ENCODE peak calls at places on chromosomes 3 and 15, in five cellular contexts. L is pancreas, F is hepatocyte, T is neural progenitor cell, A is adrenal gland. E is an unnamed sample.

GRCh38 chr15:72117698-72118399 is at the start of gene MYO9A:
- DNase-seq in L (peak), F (peak), T (peak), A (peak), E (peak)

GRCh38 chr3:11373235-11373634 is 101.0 kb downstream of the ATG7 start:
- DNase-seq in F (no peak), T (no peak), L (no peak), A (no peak), E (no peak)

GRCh38 chr3:63290686-63291085 is 12.6 kb downstream of the SYNPR start:
- DNase-seq in T (no peak), A (no peak), L (no peak), F (no peak), E (no peak)

GRCh38 chr15:70853270-70853854 is 595 bp downstream of the LARP6 start:
- DNase-seq in L (peak), A (peak), F (peak), T (peak), E (no peak)

GRCh38 chr15:39770748-39771689 is 11.6 kb downstream of the FSIP1 start:
- DNase-seq in T (no peak), A (no peak), F (no peak), L (no peak), E (no peak)

GRCh38 chr15:73015493-73015892 is 36.8 kb upstream of the NEO1 start:
- DNase-seq in A (no peak), F (no peak), T (no peak), L (no peak), E (no peak)

GRCh38 chr15:36769110-36769509 is 189.7 kb downstream of the CDIN1 start:
- DNase-seq in A (no peak), T (no peak), L (no peak), F (no peak), E (no peak)

GRCh38 chr15:80174017-80174746 is 21.4 kb downstream of the FAH start:
- DNase-seq in F (no peak), T (no peak), L (no peak), A (peak), E (peak)

GRCh38 chr15:70093481-70094309 is 4.0 kb downstream of the TLE3 start:
- DNase-seq in L (peak), F (peak), T (no peak), A (no peak), E (no peak)

GRCh38 chr3:21954709-21955108 is 203.7 kb upstream of the ZNF385D start:
- DNase-seq in F (no peak), L (no peak), T (no peak), A (no peak), E (no peak)

GRCh38 chr3:64319391-64319790 is 94.1 kb upstream of the PRICKLE2 start:
- DNase-seq in F (peak), T (peak), A (no peak), L (no peak), E (no peak)

GRCh38 chr15:35557544-35557943 is 11.6 kb upstream of the DPH6 start:
- DNase-seq in T (no peak), A (peak), F (no peak), L (no peak), E (no peak)

GRCh38 chr3:100040446-100040845 is 73.9 kb downstream of the FILIP1L start:
- DNase-seq in T (no peak), A (no peak), L (no peak), F (no peak), E (no peak)

GRCh38 chr15:52240166-52240565 is 49.0 kb upstream of the GNB5 start:
- DNase-seq in T (no peak), F (no peak), A (no peak), L (no peak), E (no peak)
- H3K27ac ChIP-seq in T (no peak), F (no peak), A (no peak), L (no peak), E (no peak)

GRCh38 chr3:133568294-133569014 is 5.0 kb upstream of the CDV3 start:
- DNase-seq in A (peak), L (no peak), F (peak), T (no peak), E (no peak)
- H3K27ac ChIP-seq in A (no peak), L (no peak), F (peak), T (no peak), E (no peak)

GRCh38 chr3:47513125-47513929 is at the start of gene ELP6:
- DNase-seq in F (peak), A (peak), L (peak), T (peak), E (peak)

GRCh38 chr3:47517937-47518336 is 4.4 kb upstream of the ELP6 start:
- DNase-seq in A (no peak), T (no peak), L (no peak), F (no peak), E (no peak)

GRCh38 chr3:47515864-47516319 is 2.4 kb upstream of the ELP6 start:
- DNase-seq in T (no peak), A (no peak), L (no peak), F (no peak), E (no peak)

GRCh38 chr3:47512416-47513124 is 942 bp downstream of the ELP6 start:
- DNase-seq in T (peak), L (peak), F (peak), A (peak), E (no peak)

GRCh38 chr3:47515100-47515499 is 1.6 kb upstream of the ELP6 start:
- DNase-seq in L (peak), F (no peak), T (no peak), A (no peak), E (no peak)
- H3K27ac ChIP-seq in L (peak), F (no peak), T (no peak), A (no peak), E (no peak)

GRCh38 chr3:35760147-35760546 is 120.8 kb downstream of the ARPP21 start:
- DNase-seq in F (no peak), A (no peak), L (no peak), T (no peak), E (no peak)
- H3K27ac ChIP-seq in F (no peak), A (no peak), L (no peak), T (no peak), E (no peak)

GRCh38 chr3:185760550-185760949 is 64.3 kb downstream of the IGF2BP2 start:
- DNase-seq in F (no peak), L (no peak), T (no peak), A (no peak), E (no peak)
- H3K27ac ChIP-seq in F (peak), L (no peak), T (no peak), A (no peak), E (no peak)

DNA sequence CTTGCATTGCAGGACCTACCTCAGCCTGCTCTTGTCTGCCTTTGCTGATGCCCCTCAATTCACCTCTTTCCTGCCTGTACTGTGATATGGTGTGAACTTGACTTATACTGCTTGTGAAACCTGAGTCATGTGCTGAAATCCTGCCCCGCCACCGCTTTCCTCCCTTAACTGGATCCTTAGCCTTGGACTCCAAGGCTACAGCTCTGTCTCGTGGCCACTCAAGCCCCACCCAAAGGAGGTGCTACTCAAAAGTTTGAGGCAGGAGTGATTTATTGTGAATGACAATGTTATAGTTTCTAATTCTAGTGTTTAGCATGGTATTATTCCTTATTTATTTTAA is 56.1 kb downstream of the MYZAP start:
- DNase-seq in L (no peak), A (peak), T (no peak), F (peak), E (no peak)
- H3K27ac ChIP-seq in L (no peak), A (no peak), T (no peak), F (peak), E (no peak)

DNA sequence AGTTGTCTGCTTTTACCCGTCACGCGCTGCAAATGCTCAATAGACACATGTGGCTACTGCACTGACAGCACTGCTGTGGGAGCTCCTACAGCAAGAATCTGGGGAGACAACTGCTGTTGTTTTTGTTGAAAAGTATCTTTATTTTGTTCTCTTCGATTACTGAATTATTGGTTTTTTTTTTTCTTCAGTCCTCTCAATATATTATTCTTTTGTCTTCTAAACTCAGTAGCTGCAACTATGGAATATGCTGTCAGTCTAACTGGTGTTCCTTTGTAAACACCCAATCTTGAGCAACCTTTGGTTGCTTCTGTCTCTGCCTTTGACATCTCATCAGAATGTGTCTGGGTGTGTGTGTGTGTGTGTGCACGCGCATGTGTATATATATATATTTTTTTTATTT is 12.6 kb downstream of the DCP1A start:
- DNase-seq in T (no peak), A (no peak), F (no peak), L (no peak), E (no peak)
- H3K27ac ChIP-seq in T (no peak), A (no peak), F (no peak), L (no peak), E (no peak)

E was measured in substantia nigra.